ENCODE peak calls at places on chromosomes 4 and X, in five cellular contexts. One of them, this sample, is unnamed. For H3K9me3, the result is how much of the 10 kb centered on the place peaks cover.

GRCh38 chr4:137635108-137635507 is 102.8 kb upstream of the PCDH18 start:
- DNase-seq in adipocyte: peak
- DNase-seq in cardiac muscle cell: peak
- DNase-seq in MM.1S: no peak
- DNase-seq in CD4-positive, alpha-beta memory T cell: no peak
- DNase-seq in this sample: peak

GRCh38 chrX:12319012-12319519 is 180.8 kb downstream of the FRMPD4 start:
- DNase-seq in adipocyte: no peak
- DNase-seq in cardiac muscle cell: peak
- DNase-seq in MM.1S: no peak
- DNase-seq in CD4-positive, alpha-beta memory T cell: no peak
- DNase-seq in this sample: peak

GRCh38 chrX:15465896-15466651 is 27.1 kb downstream of the PIR start:
- DNase-seq in adipocyte: peak
- DNase-seq in cardiac muscle cell: peak
- DNase-seq in MM.1S: no peak
- DNase-seq in CD4-positive, alpha-beta memory T cell: no peak
- DNase-seq in this sample: no peak

GRCh38 chrX:17632942-17633341 is 104.4 kb upstream of the SCML1 start:
- DNase-seq in adipocyte: peak
- DNase-seq in cardiac muscle cell: peak
- DNase-seq in MM.1S: peak
- DNase-seq in CD4-positive, alpha-beta memory T cell: no peak
- DNase-seq in this sample: peak

GRCh38 chr4:76606662-76607265 is 171.7 kb downstream of the SHROOM3 start:
- DNase-seq in adipocyte: no peak
- DNase-seq in cardiac muscle cell: no peak
- DNase-seq in MM.1S: peak
- DNase-seq in CD4-positive, alpha-beta memory T cell: no peak
- DNase-seq in this sample: no peak

GRCh38 chr4:89788243-89789072 is 48.5 kb downstream of the SNCA start:
- DNase-seq in adipocyte: peak
- DNase-seq in cardiac muscle cell: peak
- DNase-seq in MM.1S: no peak
- DNase-seq in CD4-positive, alpha-beta memory T cell: no peak
- DNase-seq in this sample: peak

GRCh38 chrX:6498324-6498723 is 36.6 kb downstream of the VCX3A start:
- DNase-seq in adipocyte: no peak
- DNase-seq in cardiac muscle cell: no peak
- DNase-seq in MM.1S: no peak
- DNase-seq in CD4-positive, alpha-beta memory T cell: no peak
- DNase-seq in this sample: no peak

GRCh38 chrX:86047174-86047991 is at the start of gene CHM:
- DNase-seq in adipocyte: peak
- DNase-seq in cardiac muscle cell: peak
- DNase-seq in MM.1S: peak
- DNase-seq in CD4-positive, alpha-beta memory T cell: peak
- DNase-seq in this sample: peak

GRCh38 chrX:19849433-19850190 is 37.8 kb downstream of the SH3KBP1 start:
- DNase-seq in adipocyte: no peak
- DNase-seq in cardiac muscle cell: peak
- DNase-seq in MM.1S: no peak
- DNase-seq in CD4-positive, alpha-beta memory T cell: no peak
- DNase-seq in this sample: no peak

GRCh38 chrX:21711126-21711847 is 46.6 kb downstream of the SMPX start:
- DNase-seq in adipocyte: no peak
- DNase-seq in cardiac muscle cell: no peak
- DNase-seq in MM.1S: no peak
- DNase-seq in CD4-positive, alpha-beta memory T cell: no peak
- DNase-seq in this sample: no peak

GRCh38 chrX:136147966-136148365 is 633 bp downstream of the FHL1 start:
- DNase-seq in adipocyte: peak
- DNase-seq in cardiac muscle cell: no peak
- DNase-seq in MM.1S: no peak
- DNase-seq in CD4-positive, alpha-beta memory T cell: no peak
- DNase-seq in this sample: no peak

GRCh38 chr4:129062580-129062979 is 30.8 kb downstream of the SCLT1 start:
- DNase-seq in adipocyte: no peak
- DNase-seq in cardiac muscle cell: no peak
- DNase-seq in MM.1S: no peak
- DNase-seq in CD4-positive, alpha-beta memory T cell: no peak
- DNase-seq in this sample: no peak
- H3K9me3 ChIP-seq in adipocyte: under half
- H3K9me3 ChIP-seq in cardiac muscle cell: under half
- H3K9me3 ChIP-seq in MM.1S: under half
- H3K9me3 ChIP-seq in CD4-positive, alpha-beta memory T cell: under half
- H3K9me3 ChIP-seq in this sample: under half

GRCh38 chrX:145410622-145411021 is 163.3 kb downstream of the SPANXN1 start:
- DNase-seq in adipocyte: no peak
- DNase-seq in cardiac muscle cell: no peak
- DNase-seq in MM.1S: no peak
- DNase-seq in CD4-positive, alpha-beta memory T cell: no peak
- DNase-seq in this sample: no peak
- H3K9me3 ChIP-seq in adipocyte: under half
- H3K9me3 ChIP-seq in cardiac muscle cell: under half
- H3K9me3 ChIP-seq in MM.1S: under half
- H3K9me3 ChIP-seq in CD4-positive, alpha-beta memory T cell: under half
- H3K9me3 ChIP-seq in this sample: under half

GRCh38 chr4:8730681-8731080 is 138.1 kb downstream of the CPZ start:
- DNase-seq in adipocyte: no peak
- DNase-seq in cardiac muscle cell: no peak
- DNase-seq in MM.1S: no peak
- DNase-seq in CD4-positive, alpha-beta memory T cell: no peak
- DNase-seq in this sample: no peak

GRCh38 chr4:8732092-8732491 is 139.5 kb downstream of the CPZ start:
- DNase-seq in adipocyte: no peak
- DNase-seq in cardiac muscle cell: no peak
- DNase-seq in MM.1S: no peak
- DNase-seq in CD4-positive, alpha-beta memory T cell: no peak
- DNase-seq in this sample: no peak

GRCh38 chr4:8730159-8730558 is 137.6 kb downstream of the CPZ start:
- DNase-seq in adipocyte: no peak
- DNase-seq in cardiac muscle cell: no peak
- DNase-seq in MM.1S: no peak
- DNase-seq in CD4-positive, alpha-beta memory T cell: no peak
- DNase-seq in this sample: no peak

GRCh38 chr4:8731364-8731763 is 138.8 kb downstream of the CPZ start:
- DNase-seq in adipocyte: no peak
- DNase-seq in cardiac muscle cell: no peak
- DNase-seq in MM.1S: no peak
- DNase-seq in CD4-positive, alpha-beta memory T cell: no peak
- DNase-seq in this sample: no peak

DNA sequence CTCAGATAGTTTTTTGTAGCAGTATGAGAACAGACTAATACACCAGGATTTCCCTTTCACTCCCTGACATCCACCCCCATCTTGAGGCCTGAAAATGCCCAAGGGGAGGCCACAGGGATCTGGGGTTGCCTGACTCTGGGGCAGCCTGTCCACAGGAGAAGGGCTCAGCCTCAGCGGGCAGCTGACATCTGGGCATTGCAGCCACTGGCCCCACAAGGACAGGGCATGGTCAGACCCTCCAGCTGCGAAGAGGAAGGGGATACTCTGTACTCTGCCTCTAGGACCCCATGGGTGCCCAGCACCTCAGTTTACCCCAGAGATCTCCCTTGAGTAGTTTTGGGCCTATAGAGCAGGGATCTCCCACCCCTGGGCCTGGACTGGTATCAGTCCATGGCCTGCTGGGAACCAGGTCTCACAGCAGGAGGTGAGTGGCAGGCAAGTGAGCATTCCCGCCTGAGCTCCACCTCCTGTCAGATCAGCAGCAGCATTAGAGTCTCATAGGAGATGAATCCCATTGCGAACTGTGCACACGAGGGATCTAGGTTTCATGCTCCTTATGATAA is 138.9 kb downstream of the HMX1 start:
- DNase-seq in adipocyte: no peak
- DNase-seq in cardiac muscle cell: no peak
- DNase-seq in MM.1S: no peak
- DNase-seq in CD4-positive, alpha-beta memory T cell: no peak
- DNase-seq in this sample: no peak
- H3K9me3 ChIP-seq in adipocyte: under half
- H3K9me3 ChIP-seq in cardiac muscle cell: under half
- H3K9me3 ChIP-seq in MM.1S: under half
- H3K9me3 ChIP-seq in CD4-positive, alpha-beta memory T cell: under half
- H3K9me3 ChIP-seq in this sample: under half

GRCh38 chr4:88477229-88477860 is 20.4 kb downstream of the HERC5 start:
- DNase-seq in adipocyte: no peak
- DNase-seq in cardiac muscle cell: no peak
- DNase-seq in MM.1S: no peak
- DNase-seq in CD4-positive, alpha-beta memory T cell: no peak
- DNase-seq in this sample: no peak

GRCh38 chr4:88481557-88481956 is 24.6 kb downstream of the HERC5 start:
- DNase-seq in adipocyte: no peak
- DNase-seq in cardiac muscle cell: peak
- DNase-seq in MM.1S: no peak
- DNase-seq in CD4-positive, alpha-beta memory T cell: no peak
- DNase-seq in this sample: no peak

GRCh38 chr4:88478247-88478646 is 21.3 kb downstream of the HERC5 start:
- DNase-seq in adipocyte: no peak
- DNase-seq in cardiac muscle cell: no peak
- DNase-seq in MM.1S: no peak
- DNase-seq in CD4-positive, alpha-beta memory T cell: no peak
- DNase-seq in this sample: no peak
- H3K9me3 ChIP-seq in adipocyte: under half
- H3K9me3 ChIP-seq in cardiac muscle cell: under half
- H3K9me3 ChIP-seq in MM.1S: under half
- H3K9me3 ChIP-seq in CD4-positive, alpha-beta memory T cell: under half
- H3K9me3 ChIP-seq in this sample: under half

GRCh38 chr4:18106620-18107019 is 85.1 kb upstream of the LCORL start:
- DNase-seq in adipocyte: no peak
- DNase-seq in cardiac muscle cell: no peak
- DNase-seq in MM.1S: no peak
- DNase-seq in CD4-positive, alpha-beta memory T cell: no peak
- DNase-seq in this sample: no peak
- H3K9me3 ChIP-seq in adipocyte: under half
- H3K9me3 ChIP-seq in cardiac muscle cell: under half
- H3K9me3 ChIP-seq in MM.1S: under half
- H3K9me3 ChIP-seq in CD4-positive, alpha-beta memory T cell: under half
- H3K9me3 ChIP-seq in this sample: under half

GRCh38 chrX:41209853-41210252 is 124.1 kb upstream of the DDX3X start:
- DNase-seq in adipocyte: no peak
- DNase-seq in cardiac muscle cell: no peak
- DNase-seq in MM.1S: no peak
- DNase-seq in CD4-positive, alpha-beta memory T cell: no peak
- DNase-seq in this sample: no peak
- H3K9me3 ChIP-seq in adipocyte: half or more
- H3K9me3 ChIP-seq in cardiac muscle cell: under half
- H3K9me3 ChIP-seq in MM.1S: under half
- H3K9me3 ChIP-seq in CD4-positive, alpha-beta memory T cell: under half
- H3K9me3 ChIP-seq in this sample: under half

GRCh38 chrX:45472968-45473367 is 272.3 kb upstream of the DIPK2B start:
- DNase-seq in adipocyte: peak
- DNase-seq in cardiac muscle cell: peak
- DNase-seq in MM.1S: no peak
- DNase-seq in CD4-positive, alpha-beta memory T cell: no peak
- DNase-seq in this sample: peak
- H3K9me3 ChIP-seq in adipocyte: under half
- H3K9me3 ChIP-seq in cardiac muscle cell: under half
- H3K9me3 ChIP-seq in MM.1S: under half
- H3K9me3 ChIP-seq in CD4-positive, alpha-beta memory T cell: under half
- H3K9me3 ChIP-seq in this sample: under half

GRCh38 chr4:14620567-14621138 is 381.6 kb upstream of the CPEB2 start:
- DNase-seq in adipocyte: no peak
- DNase-seq in cardiac muscle cell: no peak
- DNase-seq in MM.1S: no peak
- DNase-seq in CD4-positive, alpha-beta memory T cell: no peak
- DNase-seq in this sample: no peak
- H3K9me3 ChIP-seq in adipocyte: under half
- H3K9me3 ChIP-seq in cardiac muscle cell: under half
- H3K9me3 ChIP-seq in MM.1S: under half
- H3K9me3 ChIP-seq in CD4-positive, alpha-beta memory T cell: under half
- H3K9me3 ChIP-seq in this sample: under half